ENCODE peak calls at places on chromosomes 12 and 14, in nine cellular contexts. O, N, D, Z, G, I, V, T and U are unnamed samples.

GRCh38 chr14:101369916-101370592 is 191.2 kb upstream of the DIO3 start:
- DNase-seq in V (no peak), O (no peak), I (no peak), D (no peak), G (no peak), N (no peak), Z (no peak), T (no peak), U (no peak)

GRCh38 chr14:101836131-101836530 is 74.6 kb downstream of the PPP2R5C start:
- DNase-seq in T (no peak), I (no peak), O (no peak), N (no peak), D (no peak), Z (peak; percentile 12), G (no peak), V (no peak), U (no peak)

GRCh38 chr12:98399532-98399931 is 115.9 kb upstream of the TMPO start:
- DNase-seq in O (no peak), G (peak; percentile 20), T (no peak), D (no peak), V (no peak), N (peak; percentile 92), I (peak; percentile 72), Z (peak; percentile 57), U (peak; percentile 55)

GRCh38 chr12:123237646-123238329 is 4.6 kb downstream of the MTRFR start:
- DNase-seq in I (peak; percentile 86), T (peak; percentile 85), O (peak; percentile 57), V (peak; percentile 49), D (peak; percentile 76), G (peak; percentile 70), Z (peak; percentile 53), N (peak; percentile 87), U (no peak)

GRCh38 chr12:91732086-91732485 is 413.6 kb downstream of the BTG1 start:
- DNase-seq in N (no peak), Z (no peak), D (no peak), I (peak; percentile 30), V (no peak), O (no peak), G (no peak), T (no peak), U (no peak)

GRCh38 chr14:96901227-96901626 is 104.0 kb downstream of the VRK1 start:
- DNase-seq in O (no peak), V (no peak), I (no peak), N (no peak), Z (no peak), D (no peak), G (no peak), T (no peak), U (no peak)

GRCh38 chr14:89681086-89682018 is 264.3 kb upstream of the FOXN3 start:
- DNase-seq in Z (no peak), T (no peak), N (no peak), D (no peak), V (no peak), I (peak; percentile 9), O (no peak), G (no peak), U (no peak)

GRCh38 chr12:120820885-120821510 is 83.2 kb downstream of the SPPL3 start:
- DNase-seq in O (no peak), V (no peak), D (no peak), T (no peak), N (no peak), Z (no peak), I (no peak), G (peak; percentile 4), U (no peak)

GRCh38 chr14:30620178-30620577 is 1.9 kb upstream of the SCFD1 start:
- DNase-seq in O (no peak), N (no peak), Z (peak; percentile 52), V (no peak), I (peak; percentile 40), D (no peak), G (no peak), T (no peak), U (no peak)

GRCh38 chr12:6703631-6704030 is 3.0 kb upstream of the PIANP start:
- DNase-seq in N (peak; percentile 87), O (no peak), V (no peak), T (no peak), Z (no peak), I (no peak), G (no peak), D (no peak), U (no peak)

GRCh38 chr12:32947203-32947795 is 50.7 kb upstream of the PKP2 start:
- DNase-seq in N (no peak), I (peak; percentile 52), O (no peak), D (no peak), Z (no peak), G (no peak), T (no peak), V (no peak), U (no peak)

GRCh38 chr12:69873429-69873828 is 48.4 kb downstream of the MYRFL start:
- DNase-seq in N (no peak), O (no peak), V (no peak), G (no peak), T (no peak), Z (no peak), D (no peak), I (peak; percentile 76), U (no peak)

GRCh38 chr14:72701610-72702009 is 192.3 kb downstream of the DPF3 start:
- DNase-seq in T (no peak), I (no peak), N (peak; percentile 55), D (no peak), Z (no peak), O (peak; percentile 24), V (no peak), G (no peak), U (no peak)

GRCh38 chr12:1384910-1385309 is 209.5 kb downstream of the FBXL14 start:
- DNase-seq in T (no peak), Z (no peak), V (no peak), N (no peak), G (no peak), D (no peak), O (no peak), I (peak; percentile 2), U (no peak)

DNA sequence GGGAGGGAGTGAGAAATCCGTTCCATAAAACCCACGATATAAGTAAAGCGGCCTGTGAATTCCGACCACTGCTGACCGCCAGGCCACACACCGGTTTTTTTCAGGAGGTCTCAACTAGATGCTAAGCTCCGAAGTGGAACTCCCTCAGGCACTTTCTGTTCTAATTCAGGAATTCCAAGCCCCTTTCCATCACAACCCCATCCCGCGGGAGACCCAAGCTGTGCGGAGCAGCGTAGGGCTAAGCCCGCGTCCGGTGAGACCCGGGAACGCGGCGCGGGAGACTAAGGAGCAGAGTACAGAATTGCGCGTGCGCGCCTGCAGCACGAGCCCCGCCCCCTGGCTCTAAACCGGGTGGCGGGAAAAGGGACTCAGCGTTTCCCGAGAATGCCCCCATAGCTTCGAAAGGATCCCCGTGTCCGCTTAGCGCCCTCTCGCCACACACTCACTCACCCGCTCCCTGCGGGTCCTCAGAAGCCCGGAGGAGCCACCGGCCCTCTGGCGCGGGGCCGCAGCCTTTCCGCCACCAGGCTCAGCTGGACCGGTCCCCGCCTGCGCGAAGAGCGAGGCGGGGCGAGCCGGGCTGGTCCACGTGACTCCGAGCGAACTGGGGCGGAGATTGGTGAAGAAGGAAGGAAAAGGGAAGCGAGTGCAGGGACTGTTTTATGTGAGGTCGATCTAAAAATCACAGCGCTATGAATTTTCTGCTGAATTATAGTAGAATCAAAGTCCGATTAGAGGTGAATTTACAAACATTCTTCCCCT is at the start of gene TIMELESS:
- DNase-seq in T (peak; percentile 89), V (peak; percentile 85), O (peak; percentile 90), D (peak; percentile 91), Z (peak; percentile 78), N (peak; percentile 98), G (peak; percentile 67), I (peak; percentile 90), U (peak; percentile 86)
- TF ChIP-seq CTCF in T (no peak), V (peak; percentile 37), O (no peak), D (no peak), Z (peak; percentile 20), N (peak; percentile 20), G (no peak), I (no peak), U (no peak)

GRCh38 chr12:107990325-107990724 is 138.8 kb upstream of the WSCD2 start:
- DNase-seq in Z (no peak), O (peak; percentile 7), T (peak; percentile 42), V (peak; percentile 20), G (peak; percentile 11), N (peak; percentile 90), D (peak; percentile 43), I (peak; percentile 45), U (no peak)
- TF ChIP-seq CTCF in Z (no peak), O (peak; percentile 54), T (no peak), V (peak; percentile 70), G (peak; percentile 26), N (peak; percentile 80), D (peak; percentile 51), I (peak; percentile 23), U (peak; percentile 41)

GRCh38 chr12:131530041-131530332 is 180.9 kb upstream of the SFSWAP start:
- DNase-seq in T (no peak), Z (no peak), G (no peak), D (no peak), I (no peak), O (no peak), V (no peak), N (no peak), U (no peak)

GRCh38 chr12:131529196-131530040 is 181.5 kb upstream of the SFSWAP start:
- DNase-seq in Z (no peak), G (no peak), O (no peak), D (no peak), I (no peak), T (no peak), V (no peak), N (no peak), U (no peak)

GRCh38 chr12:131527092-131527491 is 183.8 kb upstream of the SFSWAP start:
- DNase-seq in O (no peak), N (no peak), V (no peak), I (no peak), G (no peak), D (no peak), Z (no peak), T (no peak), U (no peak)

GRCh38 chr12:131527736-131528135 is 183.2 kb upstream of the SFSWAP start:
- DNase-seq in Z (no peak), V (no peak), D (no peak), O (no peak), T (no peak), G (no peak), I (no peak), N (no peak), U (no peak)

DNA sequence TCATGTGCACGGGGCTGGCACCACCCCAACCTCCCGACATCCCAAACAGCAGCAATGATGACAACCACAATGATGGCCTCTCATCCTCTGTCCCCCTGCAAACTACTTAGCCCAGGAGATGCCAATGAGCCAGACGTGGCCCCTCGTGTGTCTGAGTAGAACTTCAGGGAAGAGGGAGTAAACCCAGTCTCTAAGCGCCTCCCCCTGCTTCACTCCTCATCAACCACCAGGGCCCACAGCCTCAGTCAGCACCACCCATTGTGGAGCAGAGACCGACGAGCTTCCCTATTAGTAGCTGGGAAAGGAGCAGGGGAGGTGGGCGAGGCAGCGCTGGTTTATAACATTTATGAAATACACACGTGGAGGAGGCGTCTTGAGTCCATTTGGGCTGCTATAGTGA is 182.7 kb upstream of the SFSWAP start:
- DNase-seq in G (no peak), Z (no peak), I (no peak), V (no peak), D (no peak), O (no peak), N (no peak), T (no peak), U (no peak)
- TF ChIP-seq CTCF in G (no peak), Z (no peak), I (no peak), V (no peak), D (no peak), O (no peak), N (peak; percentile 14), T (no peak), U (no peak)

GRCh38 chr12:2451497-2451896 is 343.3 kb upstream of the FKBP4 start:
- DNase-seq in G (no peak), Z (no peak), D (no peak), O (no peak), N (no peak), T (no peak), V (no peak), I (no peak), U (no peak)
- TF ChIP-seq CTCF in G (no peak), Z (no peak), D (no peak), O (no peak), N (peak; percentile 52), T (no peak), V (no peak), I (no peak), U (no peak)